ENCODE peak calls at places on chromosomes 5 and 9, in ten cellular contexts. One of them, this sample, is unnamed.

GRCh38 chr9:82202808-82203207 is 214.2 kb downstream of the SPATA31D1 start:
- DNase-seq in NCI-H748 treated with DMSO at 0.1 percent for 48 hours: no peak
- DNase-seq in NCI-H460: no peak
- DNase-seq in activated CD4-positive, CD25-positive, alpha-beta regulatory T cell: no peak
- DNase-seq in mucosa of gallbladder: no peak
- DNase-seq in NCI-H2029: no peak
- DNase-seq in MCF 10A: peak
- DNase-seq in dermis microvascular lymphatic vessel endothelial cell: no peak
- DNase-seq in aorta: no peak
- DNase-seq in CD8-positive, alpha-beta T cell: no peak
- DNase-seq in this sample: no peak

GRCh38 chr5:178163772-178164735 is 10.4 kb upstream of the NHP2 start:
- DNase-seq in CD8-positive, alpha-beta T cell: peak
- DNase-seq in NCI-H2029: peak
- DNase-seq in NCI-H460: peak
- DNase-seq in NCI-H748 treated with DMSO at 0.1 percent for 48 hours: peak
- DNase-seq in dermis microvascular lymphatic vessel endothelial cell: peak
- DNase-seq in activated CD4-positive, CD25-positive, alpha-beta regulatory T cell: peak
- DNase-seq in aorta: peak
- DNase-seq in mucosa of gallbladder: peak
- DNase-seq in MCF 10A: peak
- DNase-seq in this sample: peak

GRCh38 chr5:6736524-6737042 is 23.4 kb downstream of the TENT4A start:
- DNase-seq in activated CD4-positive, CD25-positive, alpha-beta regulatory T cell: no peak
- DNase-seq in NCI-H748 treated with DMSO at 0.1 percent for 48 hours: no peak
- DNase-seq in NCI-H2029: no peak
- DNase-seq in NCI-H460: no peak
- DNase-seq in dermis microvascular lymphatic vessel endothelial cell: no peak
- DNase-seq in CD8-positive, alpha-beta T cell: no peak
- DNase-seq in mucosa of gallbladder: no peak
- DNase-seq in aorta: no peak
- DNase-seq in MCF 10A: no peak
- DNase-seq in this sample: no peak

GRCh38 chr9:117413346-117414219 is 1.3 kb downstream of the ASTN2 start:
- DNase-seq in NCI-H2029: peak
- DNase-seq in aorta: peak
- DNase-seq in dermis microvascular lymphatic vessel endothelial cell: no peak
- DNase-seq in CD8-positive, alpha-beta T cell: no peak
- DNase-seq in MCF 10A: no peak
- DNase-seq in NCI-H460: no peak
- DNase-seq in mucosa of gallbladder: no peak
- DNase-seq in activated CD4-positive, CD25-positive, alpha-beta regulatory T cell: no peak
- DNase-seq in NCI-H748 treated with DMSO at 0.1 percent for 48 hours: peak
- DNase-seq in this sample: no peak

GRCh38 chr5:126857472-126858410 is 80.8 kb downstream of the LMNB1 start:
- DNase-seq in aorta: no peak
- DNase-seq in NCI-H748 treated with DMSO at 0.1 percent for 48 hours: no peak
- DNase-seq in CD8-positive, alpha-beta T cell: no peak
- DNase-seq in mucosa of gallbladder: peak
- DNase-seq in NCI-H2029: no peak
- DNase-seq in dermis microvascular lymphatic vessel endothelial cell: no peak
- DNase-seq in activated CD4-positive, CD25-positive, alpha-beta regulatory T cell: no peak
- DNase-seq in MCF 10A: no peak
- DNase-seq in NCI-H460: no peak
- DNase-seq in this sample: no peak

GRCh38 chr9:95511232-95511951 is 5.4 kb downstream of the PTCH1 start:
- DNase-seq in NCI-H748 treated with DMSO at 0.1 percent for 48 hours: peak
- DNase-seq in CD8-positive, alpha-beta T cell: peak
- DNase-seq in MCF 10A: peak
- DNase-seq in NCI-H460: peak
- DNase-seq in mucosa of gallbladder: no peak
- DNase-seq in aorta: no peak
- DNase-seq in dermis microvascular lymphatic vessel endothelial cell: peak
- DNase-seq in activated CD4-positive, CD25-positive, alpha-beta regulatory T cell: no peak
- DNase-seq in NCI-H2029: peak
- DNase-seq in this sample: peak

GRCh38 chr5:78600656-78601452 is 47.7 kb downstream of the LHFPL2 start:
- DNase-seq in mucosa of gallbladder: no peak
- DNase-seq in MCF 10A: no peak
- DNase-seq in dermis microvascular lymphatic vessel endothelial cell: peak
- DNase-seq in CD8-positive, alpha-beta T cell: no peak
- DNase-seq in NCI-H748 treated with DMSO at 0.1 percent for 48 hours: no peak
- DNase-seq in aorta: no peak
- DNase-seq in NCI-H2029: no peak
- DNase-seq in activated CD4-positive, CD25-positive, alpha-beta regulatory T cell: no peak
- DNase-seq in NCI-H460: no peak
- DNase-seq in this sample: no peak

GRCh38 chr9:85645909-85646627 is 95.7 kb downstream of the AGTPBP1 start:
- DNase-seq in NCI-H460: no peak
- DNase-seq in CD8-positive, alpha-beta T cell: no peak
- DNase-seq in mucosa of gallbladder: no peak
- DNase-seq in NCI-H2029: no peak
- DNase-seq in MCF 10A: no peak
- DNase-seq in activated CD4-positive, CD25-positive, alpha-beta regulatory T cell: no peak
- DNase-seq in NCI-H748 treated with DMSO at 0.1 percent for 48 hours: no peak
- DNase-seq in dermis microvascular lymphatic vessel endothelial cell: no peak
- DNase-seq in aorta: no peak
- DNase-seq in this sample: no peak

GRCh38 chr5:3190930-3191329 is 404.7 kb upstream of the IRX1 start:
- DNase-seq in dermis microvascular lymphatic vessel endothelial cell: no peak
- DNase-seq in mucosa of gallbladder: no peak
- DNase-seq in MCF 10A: no peak
- DNase-seq in NCI-H748 treated with DMSO at 0.1 percent for 48 hours: no peak
- DNase-seq in NCI-H460: no peak
- DNase-seq in aorta: no peak
- DNase-seq in NCI-H2029: no peak
- DNase-seq in activated CD4-positive, CD25-positive, alpha-beta regulatory T cell: no peak
- DNase-seq in CD8-positive, alpha-beta T cell: no peak
- DNase-seq in this sample: no peak

GRCh38 chr9:97983524-97984187 is 515 bp downstream of the ANP32B start:
- DNase-seq in MCF 10A: peak
- DNase-seq in activated CD4-positive, CD25-positive, alpha-beta regulatory T cell: peak
- DNase-seq in CD8-positive, alpha-beta T cell: peak
- DNase-seq in NCI-H2029: no peak
- DNase-seq in mucosa of gallbladder: peak
- DNase-seq in aorta: peak
- DNase-seq in NCI-H748 treated with DMSO at 0.1 percent for 48 hours: no peak
- DNase-seq in dermis microvascular lymphatic vessel endothelial cell: no peak
- DNase-seq in NCI-H460: peak
- DNase-seq in this sample: peak

GRCh38 chr5:53069626-53070025 is 39.9 kb downstream of the MOCS2 start:
- DNase-seq in MCF 10A: peak
- DNase-seq in NCI-H460: no peak
- DNase-seq in NCI-H748 treated with DMSO at 0.1 percent for 48 hours: no peak
- DNase-seq in mucosa of gallbladder: no peak
- DNase-seq in activated CD4-positive, CD25-positive, alpha-beta regulatory T cell: peak
- DNase-seq in aorta: no peak
- DNase-seq in CD8-positive, alpha-beta T cell: no peak
- DNase-seq in NCI-H2029: no peak
- DNase-seq in dermis microvascular lymphatic vessel endothelial cell: peak
- DNase-seq in this sample: no peak

GRCh38 chr5:112228672-112229071 is 190.4 kb downstream of the EPB41L4A start:
- DNase-seq in activated CD4-positive, CD25-positive, alpha-beta regulatory T cell: no peak
- DNase-seq in dermis microvascular lymphatic vessel endothelial cell: no peak
- DNase-seq in aorta: peak
- DNase-seq in mucosa of gallbladder: peak
- DNase-seq in NCI-H460: no peak
- DNase-seq in NCI-H2029: peak
- DNase-seq in NCI-H748 treated with DMSO at 0.1 percent for 48 hours: no peak
- DNase-seq in MCF 10A: peak
- DNase-seq in CD8-positive, alpha-beta T cell: no peak
- DNase-seq in this sample: no peak

GRCh38 chr5:67431191-67431590 is 234.6 kb upstream of the CD180 start:
- DNase-seq in NCI-H2029: no peak
- DNase-seq in NCI-H460: no peak
- DNase-seq in MCF 10A: peak
- DNase-seq in dermis microvascular lymphatic vessel endothelial cell: no peak
- DNase-seq in NCI-H748 treated with DMSO at 0.1 percent for 48 hours: no peak
- DNase-seq in aorta: no peak
- DNase-seq in CD8-positive, alpha-beta T cell: no peak
- DNase-seq in mucosa of gallbladder: no peak
- DNase-seq in activated CD4-positive, CD25-positive, alpha-beta regulatory T cell: no peak
- DNase-seq in this sample: no peak

GRCh38 chr9:127102788-127103187 is 19.6 kb downstream of the ANGPTL2 start:
- DNase-seq in activated CD4-positive, CD25-positive, alpha-beta regulatory T cell: no peak
- DNase-seq in CD8-positive, alpha-beta T cell: no peak
- DNase-seq in MCF 10A: no peak
- DNase-seq in dermis microvascular lymphatic vessel endothelial cell: no peak
- DNase-seq in NCI-H2029: no peak
- DNase-seq in aorta: no peak
- DNase-seq in NCI-H460: no peak
- DNase-seq in mucosa of gallbladder: no peak
- DNase-seq in NCI-H748 treated with DMSO at 0.1 percent for 48 hours: no peak
- DNase-seq in this sample: no peak

GRCh38 chr5:61332369-61332745 is 299 bp downstream of the ZSWIM6 start:
- DNase-seq in dermis microvascular lymphatic vessel endothelial cell: no peak
- DNase-seq in MCF 10A: peak
- DNase-seq in aorta: peak
- DNase-seq in CD8-positive, alpha-beta T cell: peak
- DNase-seq in NCI-H2029: no peak
- DNase-seq in activated CD4-positive, CD25-positive, alpha-beta regulatory T cell: no peak
- DNase-seq in NCI-H460: no peak
- DNase-seq in NCI-H748 treated with DMSO at 0.1 percent for 48 hours: peak
- DNase-seq in mucosa of gallbladder: peak
- DNase-seq in this sample: no peak

GRCh38 chr5:174723979-174724483 is 351 bp upstream of the MSX2 start:
- DNase-seq in dermis microvascular lymphatic vessel endothelial cell: no peak
- DNase-seq in NCI-H748 treated with DMSO at 0.1 percent for 48 hours: no peak
- DNase-seq in activated CD4-positive, CD25-positive, alpha-beta regulatory T cell: no peak
- DNase-seq in CD8-positive, alpha-beta T cell: no peak
- DNase-seq in MCF 10A: peak
- DNase-seq in mucosa of gallbladder: no peak
- DNase-seq in NCI-H460: peak
- DNase-seq in NCI-H2029: no peak
- DNase-seq in aorta: no peak
- DNase-seq in this sample: no peak

GRCh38 chr9:14526504-14526903 is 166.7 kb downstream of the ZDHHC21 start:
- DNase-seq in NCI-H2029: no peak
- DNase-seq in aorta: no peak
- DNase-seq in NCI-H460: no peak
- DNase-seq in NCI-H748 treated with DMSO at 0.1 percent for 48 hours: no peak
- DNase-seq in MCF 10A: no peak
- DNase-seq in activated CD4-positive, CD25-positive, alpha-beta regulatory T cell: no peak
- DNase-seq in dermis microvascular lymphatic vessel endothelial cell: no peak
- DNase-seq in mucosa of gallbladder: no peak
- DNase-seq in CD8-positive, alpha-beta T cell: no peak
- DNase-seq in this sample: no peak

GRCh38 chr9:104536756-104537155 is at the start of gene OR13C3:
- DNase-seq in CD8-positive, alpha-beta T cell: no peak
- DNase-seq in NCI-H2029: no peak
- DNase-seq in activated CD4-positive, CD25-positive, alpha-beta regulatory T cell: no peak
- DNase-seq in mucosa of gallbladder: no peak
- DNase-seq in MCF 10A: no peak
- DNase-seq in NCI-H460: no peak
- DNase-seq in NCI-H748 treated with DMSO at 0.1 percent for 48 hours: no peak
- DNase-seq in aorta: no peak
- DNase-seq in dermis microvascular lymphatic vessel endothelial cell: no peak
- DNase-seq in this sample: no peak

GRCh38 chr9:70479880-70480291 is 65.4 kb upstream of the KLF9 start:
- DNase-seq in NCI-H748 treated with DMSO at 0.1 percent for 48 hours: no peak
- DNase-seq in aorta: no peak
- DNase-seq in MCF 10A: peak
- DNase-seq in NCI-H2029: no peak
- DNase-seq in NCI-H460: no peak
- DNase-seq in mucosa of gallbladder: no peak
- DNase-seq in activated CD4-positive, CD25-positive, alpha-beta regulatory T cell: no peak
- DNase-seq in CD8-positive, alpha-beta T cell: no peak
- DNase-seq in dermis microvascular lymphatic vessel endothelial cell: no peak
- DNase-seq in this sample: no peak